ENCODE peak calls at places on chromosomes 6 and 20, in seven cellular contexts. P is GM23248; E is CD8-positive, alpha-beta memory T cell; D is right lobe of liver; Z is adrenal gland; H is cardiac muscle cell; K is right cardiac atrium. M is an unnamed sample. For H3K9me3, the result is how much of the 10 kb centered on the place peaks cover.

GRCh38 chr20:50122763-50123162 is 9.8 kb upstream of the UBE2V1 start:
- DNase-seq in P (no peak), E (no peak), D (no peak), Z (no peak), H (no peak), K (no peak), M (no peak)

GRCh38 chr20:23164176-23164601 is 78.1 kb upstream of the CD93 start:
- DNase-seq in P (no peak), E (no peak), D (peak), Z (no peak), H (no peak), K (peak), M (no peak)

GRCh38 chr20:32761417-32761830 is 761 bp upstream of the DNMT3B start:
- DNase-seq in P (no peak), E (no peak), D (no peak), Z (no peak), H (no peak), K (no peak), M (no peak)

GRCh38 chr6:118783931-118784528 is 109.9 kb upstream of the ASF1A start:
- DNase-seq in P (no peak), E (no peak), D (no peak), Z (no peak), H (peak), K (no peak), M (no peak)

GRCh38 chr6:169981568-169981967 is 230.1 kb downstream of the ERMARD start:
- DNase-seq in P (no peak), E (no peak), D (no peak), Z (no peak), H (no peak), K (no peak), M (no peak)

GRCh38 chr6:17679726-17680125 is 27.0 kb downstream of the NUP153 start:
- DNase-seq in P (no peak), E (no peak), D (no peak), Z (no peak), H (no peak), K (no peak), M (no peak)

GRCh38 chr20:60201198-60201597 is 243.0 kb downstream of the CDH26 start:
- DNase-seq in P (no peak), E (no peak), D (no peak), Z (no peak), H (no peak), K (no peak), M (no peak)

GRCh38 chr6:70957284-70957617 is 391 bp upstream of the B3GAT2 start:
- DNase-seq in P (no peak), E (no peak), D (no peak), Z (no peak), H (no peak), K (no peak), M (no peak)

GRCh38 chr6:32046450-32047083 is 8.4 kb downstream of the CYP21A2 start:
- DNase-seq in P (peak), E (no peak), D (no peak), Z (peak), H (no peak), K (peak), M (peak)

GRCh38 chr6:167547751-167548150 is 222.9 kb downstream of the TTLL2 start:
- DNase-seq in P (no peak), E (no peak), D (no peak), Z (no peak), H (no peak), K (no peak), M (no peak)

GRCh38 chr6:131561925-131562707 is 10.9 kb upstream of the ARG1 start:
- DNase-seq in P (no peak), E (no peak), D (no peak), Z (no peak), H (no peak), K (no peak), M (no peak)

GRCh38 chr6:11021714-11022113 is 22.4 kb downstream of the ELOVL2 start:
- DNase-seq in P (no peak), E (no peak), D (no peak), Z (no peak), H (no peak), K (no peak), M (no peak)

GRCh38 chr6:149683256-149683860 is 34.5 kb downstream of the LATS1 start:
- DNase-seq in P (peak), E (no peak), D (no peak), Z (no peak), H (no peak), K (no peak), M (peak)

GRCh38 chr20:41041693-41042092 is 13.1 kb downstream of the TOP1 start:
- DNase-seq in P (no peak), E (no peak), D (no peak), Z (no peak), H (no peak), K (no peak), M (no peak)

GRCh38 chr6:57177545-57178225 is 5.6 kb downstream of the BAG2 start:
- DNase-seq in P (peak), E (no peak), D (no peak), Z (no peak), H (peak), K (peak), M (peak)

GRCh38 chr6:6885521-6886088 is 222.2 kb upstream of the RREB1 start:
- DNase-seq in P (no peak), E (no peak), D (peak), Z (peak), H (no peak), K (peak), M (peak)

GRCh38 chr6:5132741-5133140 is 47.6 kb downstream of the PPP1R3G start:
- DNase-seq in P (peak), E (no peak), D (no peak), Z (peak), H (no peak), K (peak), M (peak)

GRCh38 chr6:28522594-28523557 is 2.8 kb upstream of the GPX5 start:
- DNase-seq in P (no peak), E (no peak), D (no peak), Z (no peak), H (no peak), K (no peak), M (no peak)

GRCh38 chr6:64175311-64175710 is 539.7 kb downstream of the PHF3 start:
- DNase-seq in P (no peak), E (no peak), D (no peak), Z (no peak), H (no peak), K (no peak), M (no peak)

GRCh38 chr6:170205534-170206316 is 85.2 kb downstream of the DLL1 start:
- DNase-seq in P (no peak), E (no peak), D (no peak), Z (no peak), H (no peak), K (no peak), M (no peak)

GRCh38 chr6:161228911-161229591 is 44.8 kb downstream of the AGPAT4 start:
- DNase-seq in P (peak), E (no peak), D (no peak), Z (no peak), H (no peak), K (no peak), M (no peak)

GRCh38 chr6:93794161-93794560 is 374.8 kb upstream of the EPHA7 start:
- DNase-seq in P (peak), E (no peak), D (no peak), Z (no peak), H (no peak), K (no peak), M (no peak)

GRCh38 chr6:2505624-2506023 is 245.1 kb downstream of the MYLK4 start:
- DNase-seq in P (no peak), E (no peak), D (no peak), Z (no peak), H (no peak), K (peak), M (no peak)

GRCh38 chr20:20417891-20418676 is 50.2 kb downstream of the INSM1 start:
- DNase-seq in P (no peak), E (no peak), D (no peak), Z (no peak), H (no peak), K (no peak), M (no peak)

GRCh38 chr6:54681987-54682386 is 164.6 kb upstream of the FAM83B start:
- DNase-seq in P (peak), E (no peak), D (no peak), Z (peak), H (no peak), K (no peak), M (peak)

GRCh38 chr6:35014786-35015185 is 125.7 kb downstream of the ANKS1A start:
- DNase-seq in P (peak), E (no peak), D (no peak), Z (no peak), H (no peak), K (no peak), M (no peak)

GRCh38 chr6:81950877-81951276 is 198.4 kb upstream of the TENT5A start:
- DNase-seq in P (peak), E (no peak), D (no peak), Z (no peak), H (no peak), K (no peak), M (no peak)

GRCh38 chr6:25371037-25371347 is 91.8 kb downstream of the CARMIL1 start:
- DNase-seq in P (no peak), E (no peak), D (no peak), Z (no peak), H (no peak), K (no peak), M (no peak)

DNA sequence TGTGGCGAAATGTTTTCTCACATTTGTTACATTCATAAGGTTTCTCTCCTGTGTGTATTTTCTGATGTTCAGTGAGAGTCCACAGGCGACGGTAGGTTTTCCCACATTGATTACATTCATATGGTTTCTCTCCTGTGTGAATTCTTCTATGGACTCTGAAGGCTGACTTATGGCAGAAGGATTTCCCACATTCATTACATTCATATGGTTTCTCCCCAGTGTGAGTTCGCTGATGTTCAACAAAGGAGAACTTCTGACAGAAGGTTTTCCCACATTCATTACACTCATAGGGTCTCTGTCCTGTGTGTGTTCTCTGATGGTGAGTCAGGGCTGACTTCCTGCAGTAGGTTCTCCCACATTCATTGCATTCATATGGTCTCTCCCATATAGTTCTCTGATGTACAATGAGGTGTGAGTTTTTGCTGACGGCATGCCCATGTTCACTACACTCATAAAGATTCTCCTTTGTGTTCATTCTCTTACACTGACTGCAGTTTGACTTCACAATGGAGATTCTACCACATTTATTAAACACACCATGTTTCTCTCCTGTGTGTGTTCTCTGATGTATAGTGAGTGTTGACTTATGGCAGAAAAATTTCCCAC is 11.9 kb downstream of the ZNF334 start:
- DNase-seq in P (no peak), E (no peak), D (no peak), Z (no peak), H (no peak), K (no peak), M (no peak)
- H3K9me3 ChIP-seq in P (under half), E (under half), D (under half), Z (under half), H (under half), K (under half), M (under half)

DNA sequence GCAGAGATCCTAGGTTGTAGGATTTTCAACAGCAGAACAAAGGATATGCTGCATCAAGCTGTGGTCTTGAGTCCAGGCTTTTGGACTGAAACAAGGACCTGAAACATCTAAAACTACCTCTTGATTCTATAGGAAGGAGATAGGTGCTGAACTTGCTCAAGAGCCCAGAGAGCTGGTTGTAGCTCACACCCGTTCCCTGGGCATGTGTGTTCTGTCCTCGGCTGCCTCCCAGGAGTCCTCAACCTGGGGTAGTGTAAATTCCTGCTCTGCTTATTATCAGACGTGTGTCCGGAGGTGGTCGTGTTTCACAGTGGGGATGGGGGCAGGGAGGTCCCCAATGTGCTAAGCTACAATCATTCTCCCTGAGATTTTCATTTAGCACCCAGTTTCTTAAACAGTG is 4.8 kb downstream of the NOP56 start:
- DNase-seq in P (no peak), E (no peak), D (no peak), Z (no peak), H (no peak), K (no peak), M (no peak)
- H3K9me3 ChIP-seq in P (under half), E (under half), D (under half), Z (under half), H (under half), K (under half), M (under half)

DNA sequence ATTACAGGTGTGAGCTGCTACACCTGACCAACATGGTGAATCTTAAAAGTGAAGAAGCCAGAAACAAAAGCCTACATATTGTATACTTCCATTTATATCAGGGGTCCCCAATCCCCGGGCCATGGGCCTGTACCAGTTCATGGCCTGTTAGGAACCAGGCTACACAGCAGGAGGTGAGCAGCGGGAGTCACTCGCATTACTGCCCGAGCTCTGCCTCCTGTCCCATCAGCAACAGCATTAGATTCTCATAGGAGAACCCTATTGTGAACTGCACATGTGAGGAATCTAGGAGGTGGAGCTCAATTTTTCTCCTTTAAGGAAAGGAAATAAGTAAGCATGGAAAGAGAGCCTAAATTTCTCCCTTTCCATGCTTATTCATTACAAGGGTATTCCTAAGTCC is 21.7 kb downstream of the CSNK2A1 start:
- DNase-seq in P (no peak), E (no peak), D (no peak), Z (no peak), H (no peak), K (no peak), M (no peak)
- H3K9me3 ChIP-seq in P (under half), E (under half), D (under half), Z (under half), H (under half), K (under half), M (under half)

GRCh38 chr6:19377722-19378121 is 459.4 kb upstream of the ID4 start:
- DNase-seq in P (no peak), E (no peak), D (no peak), Z (no peak), H (peak), K (no peak), M (no peak)

GRCh38 chr6:19382676-19383075 is 454.5 kb upstream of the ID4 start:
- DNase-seq in P (no peak), E (no peak), D (no peak), Z (no peak), H (no peak), K (peak), M (no peak)

GRCh38 chr6:19375613-19376012 is 461.6 kb upstream of the ID4 start:
- DNase-seq in P (no peak), E (no peak), D (no peak), Z (no peak), H (no peak), K (no peak), M (no peak)

DNA sequence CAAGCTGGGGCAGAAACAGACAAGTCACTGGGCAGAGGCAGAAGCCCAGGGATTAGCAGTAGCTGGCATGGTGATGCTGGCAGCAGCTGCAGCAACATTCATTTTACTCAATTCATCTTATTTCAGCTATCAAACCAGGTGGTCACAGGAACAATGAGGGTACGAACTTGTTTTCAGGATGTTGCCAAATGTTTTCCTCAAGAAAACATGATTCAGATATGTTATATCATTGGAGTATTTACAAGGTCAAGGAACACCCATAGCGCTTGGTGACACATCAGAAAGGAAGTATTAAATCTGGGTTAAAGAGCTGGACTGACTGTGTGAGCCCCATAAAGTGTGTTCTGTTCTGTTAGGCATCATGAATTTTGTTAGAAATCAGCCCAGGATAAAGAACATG is 456.9 kb upstream of the ID4 start:
- DNase-seq in P (peak), E (no peak), D (no peak), Z (no peak), H (no peak), K (no peak), M (no peak)
- H3K9me3 ChIP-seq in P (under half), E (under half), D (under half), Z (under half), H (under half), K (under half), M (under half)

GRCh38 chr6:96491926-96492325 is 29.7 kb upstream of the UFL1 start:
- DNase-seq in P (no peak), E (no peak), D (no peak), Z (no peak), H (no peak), K (no peak), M (no peak)
- H3K9me3 ChIP-seq in P (under half), E (under half), D (under half), Z (under half), H (under half), K (under half), M (under half)